ENCODE peak calls at places on chromosome 13, in seven cellular contexts. Z is ascending aorta, T is fibroblast of lung, U is endodermal cell, M is left ventricle myocardium inferior, S is hepatocyte, I is heart left ventricle. P is an unnamed sample.

GRCh38 chr13:39364797-39365468 is 238.1 kb downstream of the LHFPL6 start:
- DNase-seq in T (no peak), S (peak; percentile 28), M (no peak), U (no peak), Z (no peak), I (no peak), P (no peak)

GRCh38 chr13:42969558-42970172 is 22.4 kb downstream of the EPSTI1 start:
- DNase-seq in T (peak; percentile 80), M (peak; percentile 82), I (peak; percentile 83), Z (no peak), U (peak; percentile 94), S (peak; percentile 82), P (peak; percentile 82)

GRCh38 chr13:32737679-32738078 is 151.4 kb downstream of the PDS5B start:
- DNase-seq in I (no peak), T (peak; percentile 13), S (no peak), Z (no peak), M (no peak), U (no peak), P (no peak)

GRCh38 chr13:23159205-23159586 is 21.6 kb upstream of the SGCG start:
- DNase-seq in I (no peak), S (peak; percentile 68), Z (no peak), T (peak; percentile 69), U (peak; percentile 91), M (peak; percentile 33), P (no peak)

GRCh38 chr13:20769091-20769490 is 4.7 kb downstream of the EEF1AKMT1 start:
- DNase-seq in M (no peak), Z (no peak), T (no peak), I (no peak), U (no peak), S (no peak), P (no peak)

GRCh38 chr13:69287050-69287698 is 820.5 kb upstream of the ATXN8OS start:
- DNase-seq in T (no peak), U (no peak), I (no peak), Z (no peak), S (no peak), M (no peak), P (no peak)

GRCh38 chr13:47085346-47085745 is 188.5 kb upstream of the HTR2A start:
- DNase-seq in Z (no peak), M (no peak), T (peak; percentile 58), S (no peak), U (no peak), I (no peak), P (no peak)

GRCh38 chr13:75481176-75482069 is 546 bp downstream of the TBC1D4 start:
- DNase-seq in S (peak; percentile 51), Z (no peak), I (peak; percentile 36), T (peak; percentile 28), U (peak; percentile 85), M (peak; percentile 22), P (no peak)

GRCh38 chr13:50451609-50452008 is 391.9 kb downstream of the DLEU7 start:
- DNase-seq in T (no peak), M (no peak), S (no peak), I (no peak), U (peak; percentile 52), Z (no peak), P (no peak)

GRCh38 chr13:113650731-113651148 is 7.3 kb downstream of the ATP4B start:
- DNase-seq in Z (no peak), T (no peak), I (peak; percentile 5), M (peak; percentile 10), U (no peak), S (no peak), P (no peak)

GRCh38 chr13:93398167-93398566 is 171.6 kb downstream of the GPC6 start:
- DNase-seq in M (no peak), S (no peak), T (peak; percentile 66), U (no peak), Z (no peak), I (no peak), P (no peak)

GRCh38 chr13:99617474-99618255 is 116.4 kb downstream of the TM9SF2 start:
- DNase-seq in I (no peak), Z (no peak), U (peak; percentile 85), M (no peak), T (peak; percentile 62), S (peak; percentile 86), P (no peak)

GRCh38 chr13:90800082-90800746 is 547.3 kb upstream of the MIR17HG start:
- DNase-seq in U (no peak), T (peak; percentile 8), S (peak; percentile 10), Z (no peak), M (peak; percentile 77), I (peak; percentile 68), P (peak; percentile 63)

GRCh38 chr13:51815848-51816247 is 11.9 kb upstream of the DHRS12 start:
- DNase-seq in I (no peak), T (no peak), M (no peak), Z (no peak), S (no peak), U (no peak), P (no peak)

GRCh38 chr13:98880673-98881072 is 97.2 kb downstream of the DOCK9 start:
- DNase-seq in I (no peak), M (no peak), S (no peak), T (no peak), Z (no peak), U (no peak), P (no peak)

GRCh38 chr13:41603917-41604316 is 146.6 kb downstream of the RGCC start:
- DNase-seq in S (peak; percentile 30), Z (no peak), M (no peak), U (no peak), I (no peak), T (peak; percentile 66), P (no peak)

GRCh38 chr13:52405767-52406494 is at the start of gene THSD1:
- DNase-seq in Z (no peak), I (peak; percentile 85), M (peak; percentile 84), S (peak; percentile 45), U (peak; percentile 78), T (peak; percentile 49), P (peak; percentile 71)

GRCh38 chr13:68851026-68851425 is 1256.6 kb upstream of the ATXN8OS start:
- DNase-seq in S (no peak), U (no peak), I (no peak), T (no peak), Z (no peak), M (no peak), P (no peak)

GRCh38 chr13:114082849-114083645 is 49.4 kb downstream of the RASA3 start:
- DNase-seq in U (peak; percentile 42), I (peak; percentile 12), M (no peak), Z (no peak), T (no peak), S (no peak), P (peak; percentile 11)

DNA sequence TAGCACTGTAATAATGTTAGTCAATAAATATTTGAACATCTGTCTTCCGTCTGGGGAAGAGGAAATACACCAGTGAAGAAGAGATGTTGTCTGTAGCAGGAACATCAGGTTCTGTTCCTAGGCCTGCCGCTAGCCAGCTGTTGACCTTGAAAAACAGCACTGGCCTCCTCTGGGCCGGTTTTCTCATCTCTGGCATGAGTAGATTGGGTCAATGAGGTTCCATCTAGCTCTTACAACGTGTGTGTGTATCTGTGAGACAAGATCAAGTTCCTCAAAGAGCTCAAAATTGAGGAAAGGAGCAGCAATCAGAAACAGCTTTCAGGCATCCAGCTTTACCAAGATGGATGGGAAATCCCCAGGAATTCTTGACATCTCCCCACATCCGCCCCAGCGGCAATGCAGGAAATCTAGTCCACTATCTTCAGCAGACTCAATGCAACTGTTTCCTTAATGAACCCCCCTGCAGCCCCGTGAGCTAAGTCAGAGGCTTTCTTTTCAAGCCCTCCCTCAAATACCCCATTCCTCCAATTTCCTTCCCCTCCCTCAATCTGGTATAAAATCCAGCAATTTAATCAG is 4.9 kb downstream of the FLT1 start:
- DNase-seq in I (no peak), S (no peak), Z (no peak), M (no peak), U (no peak), T (no peak), P (no peak)
- H3K4me3 ChIP-seq in I (peak overlapping the region; percentile 73), S (no peak overlapping the region), Z (no peak overlapping the region), M (peak overlapping the region; percentile 75), U (no peak overlapping the region), T (no peak overlapping the region), P (peak overlapping the region; percentile 23)

GRCh38 chr13:110476220-110476617 is 85.3 kb downstream of the RAB20 start:
- DNase-seq in Z (no peak), T (no peak), U (no peak), I (no peak), S (no peak), M (no peak), P (no peak)
- H3K4me1 ChIP-seq in Z (peaks cover 8% of the 10 kb centered on the region), T (no peaks in the 10 kb centered on the region), U (no peaks in the 10 kb centered on the region), I (peaks cover 10% of the 10 kb centered on the region), S (no peaks in the 10 kb centered on the region), M (peaks cover 35% of the 10 kb centered on the region), P (no peaks in the 10 kb centered on the region)

DNA sequence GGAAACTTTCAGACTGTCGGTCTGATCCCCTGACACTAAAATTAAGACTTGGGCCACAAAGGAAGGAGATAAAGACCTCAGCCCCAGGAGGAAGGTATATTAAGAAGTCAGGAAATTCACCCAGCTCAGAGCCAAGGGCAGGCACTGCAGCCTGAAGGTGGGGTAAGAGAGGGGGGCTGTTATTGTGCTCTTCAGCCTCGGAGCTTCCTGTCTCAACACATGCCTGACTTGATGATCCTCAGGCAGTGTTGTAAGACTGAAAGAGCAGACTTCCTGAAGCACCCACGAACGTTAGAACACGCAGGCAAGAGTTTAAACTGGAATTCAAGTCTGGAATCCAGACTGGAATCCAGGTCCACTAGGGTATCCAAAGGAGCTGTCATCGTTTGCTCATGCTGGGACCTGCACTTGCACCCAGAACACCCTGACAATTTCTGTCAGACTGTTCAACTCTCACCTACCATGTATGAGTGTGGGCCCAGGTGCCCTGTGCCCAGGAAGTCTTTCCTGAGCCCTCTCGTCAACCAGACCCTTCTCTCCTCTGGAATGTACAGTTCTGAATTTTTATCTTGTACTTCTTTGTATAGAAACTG is 10.7 kb upstream of the FLT1 start:
- DNase-seq in M (no peak), S (no peak), T (no peak), I (no peak), Z (no peak), U (no peak), P (no peak)
- TF ChIP-seq CTCF in M (no peak), S (no peak), T (no peak), I (peak; percentile 8), Z (no peak), U (peak; percentile 39), P (no peak)

GRCh38 chr13:106915146-106915545 is 347.2 kb upstream of the ARGLU1 start:
- DNase-seq in U (no peak), M (no peak), Z (no peak), I (no peak), S (no peak), T (no peak), P (no peak)

GRCh38 chr13:106917673-106918652 is 350.0 kb upstream of the ARGLU1 start:
- DNase-seq in Z (no peak), I (peak; percentile 86), T (peak; percentile 86), U (peak; percentile 94), S (peak; percentile 89), M (peak; percentile 79), P (peak; percentile 74)

GRCh38 chr13:106919093-106919492 is 351.2 kb upstream of the ARGLU1 start:
- DNase-seq in U (no peak), M (no peak), S (no peak), Z (no peak), I (no peak), T (no peak), P (no peak)

GRCh38 chr13:106916329-106916728 is 348.4 kb upstream of the ARGLU1 start:
- DNase-seq in U (no peak), M (no peak), I (no peak), S (no peak), Z (no peak), T (peak; percentile 19), P (no peak)

DNA sequence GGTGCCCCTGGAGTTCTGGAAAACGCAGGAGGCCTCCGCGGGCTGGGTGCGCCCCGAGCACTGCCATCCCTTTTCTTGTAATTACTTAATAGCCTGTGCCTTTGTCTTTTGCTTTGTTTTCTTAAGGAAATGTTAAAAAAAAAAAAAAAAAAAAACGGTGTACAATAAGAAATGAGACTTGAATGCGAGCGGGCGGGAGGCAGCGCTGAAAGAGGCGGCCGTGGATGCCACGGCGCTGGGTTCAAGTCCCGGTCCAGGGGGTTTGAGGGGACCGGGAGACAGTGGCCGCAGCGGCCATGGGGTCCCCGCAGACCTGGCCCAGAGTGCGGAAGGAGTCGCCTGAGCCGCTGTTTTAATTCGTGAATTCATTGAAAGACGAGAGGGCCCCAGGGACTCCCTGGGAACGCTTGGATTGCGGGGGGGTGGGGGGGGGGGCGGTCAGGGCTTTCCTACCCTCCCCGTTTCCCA is 349.1 kb upstream of the ARGLU1 start:
- DNase-seq in T (no peak), U (no peak), Z (no peak), I (peak; percentile 61), S (no peak), M (peak; percentile 33), P (no peak)
- H3K4me3 ChIP-seq in T (no peak overlapping the region), U (no peak overlapping the region), Z (peak overlapping the region; percentile 82), I (peak overlapping the region; percentile 61), S (no peak overlapping the region), M (peak overlapping the region; percentile 67), P (peak overlapping the region; percentile 45)

P was measured in right atrium auricular region.